ENCODE peak calls at places on chromosomes 6 and 20, in five cellular contexts. G is transverse colon; S is lower lobe of right lung; L is tibial nerve; K is effector memory CD4-positive, alpha-beta T cell. J is an unnamed sample. For H3K36me3, the result is how much of the 10 kb centered on the place peaks cover.

GRCh38 chr6:168903638-168904345 is 349.9 kb downstream of the THBS2 start:
- DNase-seq in G (no peak), S (no peak), L (no peak), K (no peak), J (no peak)

GRCh38 chr6:166423781-166424180 is 41.0 kb upstream of the MPC1 start:
- DNase-seq in G (no peak), S (no peak), L (no peak), K (no peak), J (no peak)

GRCh38 chr20:24842591-24843442 is 106.3 kb upstream of the CST7 start:
- DNase-seq in G (peak), S (no peak), L (no peak), K (no peak), J (no peak)

GRCh38 chr6:11766589-11767450 is 11.8 kb downstream of the ADTRP start:
- DNase-seq in G (no peak), S (no peak), L (no peak), K (no peak), J (no peak)

GRCh38 chr6:35776364-35777215 is at the start of gene CLPSL2:
- DNase-seq in G (no peak), S (no peak), L (no peak), K (no peak), J (no peak)

GRCh38 chr6:91590191-91590590 is 1003.3 kb upstream of the MAP3K7 start:
- DNase-seq in G (no peak), S (no peak), L (no peak), K (no peak), J (peak)

GRCh38 chr20:24996449-24997195 is 4.1 kb upstream of the APMAP start:
- DNase-seq in G (no peak), S (no peak), L (no peak), K (no peak), J (no peak)

GRCh38 chr6:159691963-159692287 is 1.1 kb downstream of the SOD2 start:
- DNase-seq in G (no peak), S (no peak), L (no peak), K (no peak), J (no peak)

GRCh38 chr6:166955121-166955864 is 1.1 kb downstream of the RNASET2 start:
- DNase-seq in G (peak), S (peak), L (no peak), K (no peak), J (peak)

GRCh38 chr6:155660243-155660977 is 204.8 kb upstream of the NOX3 start:
- DNase-seq in G (no peak), S (no peak), L (no peak), K (no peak), J (no peak)

GRCh38 chr6:112148103-112148502 is 60.7 kb downstream of the FAM229B start:
- DNase-seq in G (no peak), S (no peak), L (no peak), K (no peak), J (no peak)
- H3K36me3 ChIP-seq in G (under half), S (under half), L (under half), K (under half), J (under half)

GRCh38 chr6:108566406-108566805 is 5.7 kb downstream of the FOXO3 start:
- DNase-seq in G (no peak), S (no peak), L (no peak), K (no peak), J (no peak)
- H3K4me3 ChIP-seq in G (no peak), S (peak), L (no peak), K (no peak), J (no peak)

DNA sequence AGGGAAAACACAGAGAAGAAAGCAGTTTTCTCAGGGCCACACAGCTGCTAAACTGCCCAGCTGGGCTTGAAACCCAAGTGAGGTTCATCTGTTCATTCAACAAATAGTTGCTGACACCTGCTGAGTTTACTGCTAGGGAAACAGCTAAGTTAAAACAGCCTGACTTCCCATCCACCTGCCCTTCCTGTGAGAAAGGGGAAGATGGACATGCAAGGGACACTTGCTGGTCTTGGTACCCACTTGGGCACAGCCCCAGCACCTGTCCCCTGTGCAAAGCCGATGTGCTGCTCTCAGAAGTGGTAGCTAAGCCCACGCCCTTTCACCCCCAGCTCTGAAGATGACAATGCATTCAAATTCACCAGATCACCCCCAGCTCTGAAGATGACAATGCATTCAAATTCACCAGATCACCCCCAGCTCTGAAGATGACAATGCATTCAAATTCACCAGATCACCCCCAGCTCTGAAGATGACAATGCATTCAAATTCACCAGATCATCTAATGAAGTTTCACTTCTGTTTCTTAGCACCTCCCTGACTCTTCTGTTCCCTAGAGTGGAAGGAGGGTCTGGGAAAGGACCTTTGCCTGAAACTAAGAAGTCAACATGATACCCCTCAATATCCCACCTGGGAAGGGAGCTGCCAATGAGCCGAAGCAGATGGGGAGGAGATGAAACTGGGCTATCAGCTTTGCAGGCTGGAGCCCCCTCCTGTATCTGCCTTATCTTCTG is 46.0 kb upstream of the TOP1 start:
- DNase-seq in G (no peak), S (no peak), L (no peak), K (no peak), J (no peak)
- H3K36me3 ChIP-seq in G (under half), S (under half), L (under half), K (under half), J (under half)

GRCh38 chr20:33673115-33673410 is 1.2 kb downstream of the NECAB3 start:
- DNase-seq in G (no peak), S (no peak), L (no peak), K (no peak), J (peak)
- H3K4me3 ChIP-seq in G (no peak), S (peak), L (peak), K (no peak), J (peak)

GRCh38 chr6:75676377-75676776 is 72.7 kb upstream of the MYO6 start:
- DNase-seq in G (no peak), S (no peak), L (no peak), K (no peak), J (no peak)
- H3K36me3 ChIP-seq in G (under half), S (half or more), L (under half), K (half or more), J (under half)

DNA sequence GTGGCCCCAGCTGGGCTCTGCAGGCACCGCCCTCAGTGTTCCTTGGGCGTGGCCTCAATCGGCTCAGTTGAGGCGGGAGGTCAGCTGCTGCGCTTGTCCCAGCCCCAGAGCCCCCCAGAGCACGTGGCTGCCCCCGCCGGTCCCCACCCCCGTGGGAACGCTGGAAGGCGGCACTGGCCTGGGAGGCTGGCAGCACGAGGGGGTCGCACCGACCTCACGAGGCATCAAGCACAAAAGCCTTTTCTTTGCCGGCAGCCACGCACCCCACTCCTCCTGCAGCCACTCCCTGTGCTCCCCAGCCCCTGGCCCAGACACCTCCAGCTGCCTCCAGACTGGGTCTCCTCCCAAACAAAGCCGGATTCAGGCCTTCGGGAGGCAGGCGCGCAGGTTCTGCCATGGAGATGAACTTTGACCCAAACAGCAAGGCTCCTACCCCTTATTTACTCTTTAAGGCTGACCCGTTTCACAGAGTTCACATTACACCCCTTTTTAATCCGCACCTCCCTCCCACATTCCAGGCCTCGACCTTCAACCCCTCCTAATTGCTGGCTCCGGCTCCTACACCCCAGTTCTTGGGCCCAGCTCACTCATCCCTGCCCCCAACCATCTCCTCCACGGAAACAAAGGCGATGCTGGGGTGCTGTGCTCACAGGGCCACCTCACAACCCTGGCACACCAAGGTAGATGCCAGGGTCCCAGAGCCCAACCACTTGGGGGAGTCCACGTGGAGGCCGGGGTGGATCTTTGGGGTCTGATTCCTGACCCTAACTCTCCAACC is 111.7 kb downstream of the NOL4L start:
- DNase-seq in G (peak), S (no peak), L (no peak), K (no peak), J (no peak)
- H3K4me3 ChIP-seq in G (no peak), S (peak), L (peak), K (no peak), J (no peak)

J was measured in left lung.